ENCODE peak calls at places on chromosomes 13 and 19, in seven cellular contexts. B is fibroblast of the aortic adventitia; Y is T-helper 2 cell treated with Interferon-gamma antibody and Interleukin-4, amounts not matched to agents 5 μg/mL and 100 μg/mL, for 36 hours; A is activated naive CD4-positive, alpha-beta T cell treated with anti-CD3 and anti-CD28 coated beads, Interleukin-2, amount 10 ng/mL, durations not matched to agents 7 days and 5 days; K is erythroblast; M is heart right ventricle; O is GM06990. Q is an unnamed sample.

GRCh38 chr13:51000576-51001260 is 91.1 kb downstream of the RNASEH2B start:
- DNase-seq in B (peak), Y (no peak), A (no peak), K (no peak), M (no peak), O (no peak), Q (no peak)

GRCh38 chr19:48619692-48620565 is 623 bp downstream of the SPHK2 start:
- DNase-seq in B (no peak), Y (no peak), A (no peak), K (peak), M (no peak), O (no peak), Q (no peak)

GRCh38 chr13:101144808-101145419 is 271.4 kb downstream of the NALCN start:
- DNase-seq in B (peak), Y (no peak), A (peak), K (peak), M (no peak), O (no peak), Q (peak)

GRCh38 chr19:47228168-47228936 is 2.6 kb downstream of the BBC3 start:
- DNase-seq in B (peak), Y (peak), A (peak), K (peak), M (no peak), O (peak), Q (peak)

GRCh38 chr13:80086304-80086721 is 254.6 kb downstream of the SPRY2 start:
- DNase-seq in B (peak), Y (no peak), A (no peak), K (no peak), M (no peak), O (no peak), Q (no peak)

GRCh38 chr19:13430790-13431582 is 75.3 kb downstream of the CACNA1A start:
- DNase-seq in B (peak), Y (peak), A (peak), K (peak), M (peak), O (peak), Q (no peak)

GRCh38 chr19:44738603-44739585 is 9.6 kb upstream of the BCL3 start:
- DNase-seq in B (peak), Y (no peak), A (no peak), K (no peak), M (no peak), O (no peak), Q (no peak)

GRCh38 chr13:50801087-50801931 is 42.2 kb downstream of the DLEU7 start:
- DNase-seq in B (peak), Y (peak), A (peak), K (peak), M (peak), O (peak), Q (peak)

GRCh38 chr13:44373601-44374347 is at the start of gene SERP2:
- DNase-seq in B (peak), Y (no peak), A (no peak), K (peak), M (peak), O (no peak), Q (peak)

GRCh38 chr13:105219636-105220035 is 1315.8 kb downstream of the EFNB2 start:
- DNase-seq in B (no peak), Y (no peak), A (no peak), K (no peak), M (no peak), O (no peak), Q (no peak)

GRCh38 chr13:83168575-83168974 is 713.7 kb downstream of the SLITRK1 start:
- DNase-seq in B (peak), Y (no peak), A (no peak), K (no peak), M (no peak), O (no peak), Q (no peak)

GRCh38 chr13:21113851-21114306 is 52.5 kb upstream of the LATS2 start:
- DNase-seq in B (no peak), Y (no peak), A (no peak), K (no peak), M (no peak), O (no peak), Q (no peak)

GRCh38 chr19:2455481-2456300 is 1.1 kb downstream of the LMNB2 start:
- DNase-seq in B (no peak), Y (peak), A (peak), K (peak), M (peak), O (peak), Q (peak)

GRCh38 chr19:21877976-21878375 is 42.0 kb upstream of the ZNF43 start:
- DNase-seq in B (no peak), Y (no peak), A (no peak), K (no peak), M (no peak), O (no peak), Q (no peak)

GRCh38 chr13:31835932-31836331 is 96.6 kb downstream of the RXFP2 start:
- DNase-seq in B (peak), Y (no peak), A (no peak), K (no peak), M (no peak), O (no peak), Q (no peak)

GRCh38 chr19:11552666-11553372 is 6.2 kb downstream of the ELOF1 start:
- DNase-seq in B (no peak), Y (no peak), A (no peak), K (no peak), M (no peak), O (no peak), Q (no peak)

GRCh38 chr13:75691183-75691582 is 55.1 kb downstream of the LMO7 start:
- DNase-seq in B (peak), Y (no peak), A (no peak), K (no peak), M (no peak), O (no peak), Q (no peak)

GRCh38 chr13:41059896-41060722 is 1.2 kb upstream of the WBP4 start:
- DNase-seq in B (peak), Y (peak), A (peak), K (peak), M (peak), O (peak), Q (peak)

GRCh38 chr19:34994643-34995471 is 5.3 kb upstream of the GRAMD1A start:
- DNase-seq in B (peak), Y (no peak), A (no peak), K (no peak), M (peak), O (no peak), Q (no peak)

GRCh38 chr13:113589251-113589960 is 4.9 kb downstream of the TFDP1 start:
- DNase-seq in B (no peak), Y (no peak), A (no peak), K (no peak), M (peak), O (no peak), Q (no peak)

GRCh38 chr19:33476151-33476707 is 45.4 kb downstream of the PEPD start:
- DNase-seq in B (no peak), Y (no peak), A (no peak), K (no peak), M (no peak), O (no peak), Q (no peak)

GRCh38 chr19:35085947-35086346 is 29.7 kb upstream of the FXYD3 start:
- DNase-seq in B (no peak), Y (no peak), A (no peak), K (no peak), M (no peak), O (peak), Q (no peak)

GRCh38 chr13:30702006-30702405 is 33.3 kb upstream of the ALOX5AP start:
- DNase-seq in B (no peak), Y (no peak), A (no peak), K (peak), M (no peak), O (no peak), Q (no peak)

GRCh38 chr13:96178759-96179158 is 88.9 kb downstream of the HS6ST3 start:
- DNase-seq in B (no peak), Y (no peak), A (no peak), K (no peak), M (no peak), O (no peak), Q (no peak)

GRCh38 chr19:38869160-38869835 is 8.8 kb downstream of the RINL start:
- DNase-seq in B (no peak), Y (no peak), A (peak), K (no peak), M (no peak), O (no peak), Q (peak)

GRCh38 chr19:23523863-23524262 is 128.6 kb upstream of the ZNF91 start:
- DNase-seq in B (no peak), Y (no peak), A (no peak), K (no peak), M (peak), O (no peak), Q (no peak)

GRCh38 chr19:30667227-30667626 is 295.0 kb downstream of the ZNF536 start:
- DNase-seq in B (no peak), Y (no peak), A (no peak), K (no peak), M (no peak), O (no peak), Q (no peak)

GRCh38 chr13:110346661-110347067 is 39.6 kb downstream of the COL4A2 start:
- DNase-seq in B (no peak), Y (no peak), A (no peak), K (no peak), M (no peak), O (no peak), Q (no peak)

GRCh38 chr13:94579063-94579462 is 16.9 kb downstream of the TGDS start:
- DNase-seq in B (no peak), Y (no peak), A (no peak), K (no peak), M (no peak), O (no peak), Q (no peak)

GRCh38 chr13:101415358-101416174 is 742 bp downstream of the NALCN start:
- DNase-seq in B (no peak), Y (no peak), A (no peak), K (no peak), M (no peak), O (no peak), Q (peak)